ENCODE peak calls at places on chromosomes 5 and 9, in five cellular contexts. One of them, this sample, is unnamed.

GRCh38 chr5:122124766-122125165 is 4.6 kb upstream of the ZNF474 start:
- DNase-seq in HFF-Myc: no peak
- DNase-seq in CD4-positive, alpha-beta T cell: no peak
- DNase-seq in cardiac fibroblast: no peak
- DNase-seq in IMR-90: no peak
- DNase-seq in this sample: no peak

GRCh38 chr5:66828551-66829421 is 232.6 kb downstream of the MAST4 start:
- DNase-seq in CD4-positive, alpha-beta T cell: peak
- DNase-seq in cardiac fibroblast: peak
- DNase-seq in IMR-90: peak
- DNase-seq in HFF-Myc: no peak
- DNase-seq in this sample: no peak

GRCh38 chr5:129367883-129368282 is 92.2 kb upstream of the ADAMTS19 start:
- DNase-seq in IMR-90: peak
- DNase-seq in HFF-Myc: no peak
- DNase-seq in cardiac fibroblast: peak
- DNase-seq in CD4-positive, alpha-beta T cell: no peak
- DNase-seq in this sample: no peak

GRCh38 chr5:132812123-132812948 is 766 bp upstream of the SOWAHA start:
- DNase-seq in CD4-positive, alpha-beta T cell: no peak
- DNase-seq in HFF-Myc: no peak
- DNase-seq in cardiac fibroblast: no peak
- DNase-seq in IMR-90: no peak
- DNase-seq in this sample: no peak

GRCh38 chr9:108582716-108583115 is 273.1 kb downstream of the ACTL7B start:
- DNase-seq in IMR-90: no peak
- DNase-seq in cardiac fibroblast: no peak
- DNase-seq in HFF-Myc: no peak
- DNase-seq in CD4-positive, alpha-beta T cell: no peak
- DNase-seq in this sample: no peak

GRCh38 chr5:97044057-97044456 is 98.4 kb downstream of the LIX1 start:
- DNase-seq in CD4-positive, alpha-beta T cell: no peak
- DNase-seq in HFF-Myc: no peak
- DNase-seq in IMR-90: peak
- DNase-seq in cardiac fibroblast: peak
- DNase-seq in this sample: no peak

GRCh38 chr9:121686930-121687541 is 35.6 kb downstream of the DAB2IP start:
- DNase-seq in HFF-Myc: no peak
- DNase-seq in IMR-90: peak
- DNase-seq in CD4-positive, alpha-beta T cell: peak
- DNase-seq in cardiac fibroblast: peak
- DNase-seq in this sample: peak

GRCh38 chr5:179162351-179163235 is 102.4 kb downstream of the ZNF354C start:
- DNase-seq in cardiac fibroblast: no peak
- DNase-seq in IMR-90: no peak
- DNase-seq in CD4-positive, alpha-beta T cell: no peak
- DNase-seq in HFF-Myc: no peak
- DNase-seq in this sample: no peak

GRCh38 chr9:32722704-32723103 is 60.6 kb upstream of the TMEM215 start:
- DNase-seq in HFF-Myc: no peak
- DNase-seq in IMR-90: no peak
- DNase-seq in cardiac fibroblast: no peak
- DNase-seq in CD4-positive, alpha-beta T cell: no peak
- DNase-seq in this sample: no peak

GRCh38 chr9:81083062-81083461 is 606.3 kb downstream of the TLE1 start:
- DNase-seq in IMR-90: peak
- DNase-seq in HFF-Myc: no peak
- DNase-seq in CD4-positive, alpha-beta T cell: no peak
- DNase-seq in cardiac fibroblast: peak
- DNase-seq in this sample: no peak

GRCh38 chr9:272251-273213 is 57.9 kb downstream of the DOCK8 start:
- DNase-seq in CD4-positive, alpha-beta T cell: peak
- DNase-seq in HFF-Myc: no peak
- DNase-seq in cardiac fibroblast: no peak
- DNase-seq in IMR-90: no peak
- DNase-seq in this sample: peak

GRCh38 chr9:33187519-33188218 is 20.5 kb upstream of the B4GALT1 start:
- DNase-seq in cardiac fibroblast: peak
- DNase-seq in CD4-positive, alpha-beta T cell: no peak
- DNase-seq in HFF-Myc: no peak
- DNase-seq in IMR-90: peak
- DNase-seq in this sample: no peak

GRCh38 chr5:159978358-159978757 is 30.6 kb upstream of the TTC1 start:
- DNase-seq in cardiac fibroblast: no peak
- DNase-seq in IMR-90: no peak
- DNase-seq in CD4-positive, alpha-beta T cell: no peak
- DNase-seq in HFF-Myc: no peak
- DNase-seq in this sample: no peak

GRCh38 chr5:168285696-168286095 is 5.7 kb upstream of the WWC1 start:
- DNase-seq in cardiac fibroblast: no peak
- DNase-seq in IMR-90: no peak
- DNase-seq in HFF-Myc: no peak
- DNase-seq in CD4-positive, alpha-beta T cell: no peak
- DNase-seq in this sample: no peak

GRCh38 chr9:135320943-135321342 is 158.6 kb upstream of the PPP1R26 start:
- DNase-seq in CD4-positive, alpha-beta T cell: no peak
- DNase-seq in IMR-90: no peak
- DNase-seq in cardiac fibroblast: no peak
- DNase-seq in HFF-Myc: no peak
- DNase-seq in this sample: no peak

GRCh38 chr9:116733010-116733641 is 46.0 kb downstream of the TRIM32 start:
- DNase-seq in IMR-90: no peak
- DNase-seq in cardiac fibroblast: no peak
- DNase-seq in CD4-positive, alpha-beta T cell: no peak
- DNase-seq in HFF-Myc: no peak
- DNase-seq in this sample: no peak

GRCh38 chr9:84315278-84315877 is 25.2 kb downstream of the SLC28A3 start:
- DNase-seq in cardiac fibroblast: peak
- DNase-seq in IMR-90: peak
- DNase-seq in HFF-Myc: peak
- DNase-seq in CD4-positive, alpha-beta T cell: peak
- DNase-seq in this sample: peak

GRCh38 chr9:8384126-8384525 is 584.5 kb upstream of the DMAC1 start:
- DNase-seq in IMR-90: no peak
- DNase-seq in cardiac fibroblast: no peak
- DNase-seq in CD4-positive, alpha-beta T cell: no peak
- DNase-seq in HFF-Myc: no peak
- DNase-seq in this sample: no peak

GRCh38 chr5:98455660-98456059 is 317.8 kb upstream of the RGMB start:
- DNase-seq in CD4-positive, alpha-beta T cell: no peak
- DNase-seq in cardiac fibroblast: peak
- DNase-seq in IMR-90: peak
- DNase-seq in HFF-Myc: peak
- DNase-seq in this sample: no peak

GRCh38 chr9:86705474-86705873 is 241.8 kb downstream of the GAS1 start:
- DNase-seq in HFF-Myc: no peak
- DNase-seq in cardiac fibroblast: peak
- DNase-seq in CD4-positive, alpha-beta T cell: no peak
- DNase-seq in IMR-90: peak
- DNase-seq in this sample: no peak

GRCh38 chr9:4077499-4078102 is 222.3 kb downstream of the GLIS3 start:
- DNase-seq in CD4-positive, alpha-beta T cell: no peak
- DNase-seq in cardiac fibroblast: peak
- DNase-seq in HFF-Myc: peak
- DNase-seq in IMR-90: peak
- DNase-seq in this sample: no peak

GRCh38 chr9:34540826-34541225 is 18.0 kb upstream of the ENHO start:
- DNase-seq in IMR-90: peak
- DNase-seq in HFF-Myc: no peak
- DNase-seq in cardiac fibroblast: peak
- DNase-seq in CD4-positive, alpha-beta T cell: no peak
- DNase-seq in this sample: no peak

GRCh38 chr9:18274693-18275092 is 199.3 kb upstream of the ADAMTSL1 start:
- DNase-seq in IMR-90: no peak
- DNase-seq in CD4-positive, alpha-beta T cell: no peak
- DNase-seq in HFF-Myc: no peak
- DNase-seq in cardiac fibroblast: peak
- DNase-seq in this sample: no peak

GRCh38 chr5:148913985-148914421 is 87.6 kb downstream of the ADRB2 start:
- DNase-seq in cardiac fibroblast: peak
- DNase-seq in IMR-90: peak
- DNase-seq in HFF-Myc: no peak
- DNase-seq in CD4-positive, alpha-beta T cell: no peak
- DNase-seq in this sample: no peak

GRCh38 chr5:172437445-172438303 is 16.7 kb downstream of the SH3PXD2B start:
- DNase-seq in HFF-Myc: no peak
- DNase-seq in CD4-positive, alpha-beta T cell: no peak
- DNase-seq in cardiac fibroblast: peak
- DNase-seq in IMR-90: peak
- DNase-seq in this sample: no peak

GRCh38 chr5:169956126-169956525 is 24.2 kb downstream of the INSYN2B start:
- DNase-seq in HFF-Myc: no peak
- DNase-seq in IMR-90: no peak
- DNase-seq in CD4-positive, alpha-beta T cell: no peak
- DNase-seq in cardiac fibroblast: no peak
- DNase-seq in this sample: no peak

GRCh38 chr5:172943283-172943841 is 15.9 kb upstream of the RPL26L1 start:
- DNase-seq in HFF-Myc: no peak
- DNase-seq in IMR-90: peak
- DNase-seq in cardiac fibroblast: peak
- DNase-seq in CD4-positive, alpha-beta T cell: no peak
- DNase-seq in this sample: no peak

DNA sequence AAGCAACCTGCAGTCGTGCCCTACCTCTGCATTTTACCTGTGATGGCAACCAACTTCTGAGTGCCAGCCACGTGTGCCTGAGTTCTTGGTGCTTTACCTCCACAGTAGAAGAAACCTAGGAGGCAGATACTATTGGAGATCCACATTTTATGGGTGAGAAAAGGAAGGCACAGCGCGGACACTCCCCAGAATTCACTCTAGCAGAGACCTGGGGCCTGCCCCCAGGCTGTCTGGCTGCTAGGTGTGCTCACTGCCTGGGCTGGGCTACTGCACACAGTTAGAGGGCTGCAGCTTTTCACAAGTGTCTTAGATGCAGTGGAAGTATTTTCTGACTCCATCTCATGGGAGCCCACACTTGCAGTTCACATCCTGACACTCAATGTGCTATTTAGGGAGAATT is 598.8 kb upstream of the ADAMTS16 start:
- DNase-seq in CD4-positive, alpha-beta T cell: no peak
- DNase-seq in IMR-90: no peak
- DNase-seq in cardiac fibroblast: no peak
- DNase-seq in HFF-Myc: no peak
- DNase-seq in this sample: no peak
- TF ChIP-seq CTCF in CD4-positive, alpha-beta T cell: no peak
- TF ChIP-seq CTCF in IMR-90: no peak
- TF ChIP-seq CTCF in cardiac fibroblast: no peak
- TF ChIP-seq CTCF in HFF-Myc: no peak
- TF ChIP-seq CTCF in this sample: no peak

GRCh38 chr5:15992918-15993317 is 186.7 kb downstream of the MARCHF11 start:
- DNase-seq in IMR-90: peak
- DNase-seq in HFF-Myc: no peak
- DNase-seq in cardiac fibroblast: peak
- DNase-seq in CD4-positive, alpha-beta T cell: no peak
- DNase-seq in this sample: no peak
- TF ChIP-seq CTCF in IMR-90: peak
- TF ChIP-seq CTCF in HFF-Myc: peak
- TF ChIP-seq CTCF in cardiac fibroblast: no peak
- TF ChIP-seq CTCF in CD4-positive, alpha-beta T cell: no peak
- TF ChIP-seq CTCF in this sample: no peak

DNA sequence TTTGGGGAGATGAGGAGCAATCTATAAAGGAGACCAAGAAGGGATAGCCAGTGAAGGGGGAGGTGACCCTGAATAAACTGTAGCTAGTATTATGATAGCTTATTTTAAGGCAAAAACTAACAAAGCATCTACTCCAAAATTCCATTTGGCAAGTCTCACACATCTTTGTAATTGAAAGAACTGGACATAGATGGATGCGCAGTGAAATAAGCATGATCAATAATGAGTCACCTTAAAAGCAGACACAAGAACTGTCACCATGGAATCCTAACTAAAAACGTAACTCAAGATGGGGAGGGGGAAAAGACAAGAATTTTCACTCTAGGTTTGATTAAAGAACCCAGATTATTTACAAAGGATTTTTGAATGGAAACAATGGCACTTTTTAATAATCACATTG is 164.5 kb downstream of the MED27 start:
- DNase-seq in IMR-90: peak
- DNase-seq in HFF-Myc: peak
- DNase-seq in cardiac fibroblast: peak
- DNase-seq in CD4-positive, alpha-beta T cell: no peak
- DNase-seq in this sample: no peak
- TF ChIP-seq CTCF in IMR-90: no peak
- TF ChIP-seq CTCF in HFF-Myc: no peak
- TF ChIP-seq CTCF in cardiac fibroblast: no peak
- TF ChIP-seq CTCF in CD4-positive, alpha-beta T cell: no peak
- TF ChIP-seq CTCF in this sample: no peak

GRCh38 chr5:6482735-6483134 is 34.1 kb downstream of the UBE2QL1 start:
- DNase-seq in HFF-Myc: no peak
- DNase-seq in CD4-positive, alpha-beta T cell: no peak
- DNase-seq in cardiac fibroblast: no peak
- DNase-seq in IMR-90: no peak
- DNase-seq in this sample: no peak

GRCh38 chr5:6483880-6484382 is 35.3 kb downstream of the UBE2QL1 start:
- DNase-seq in HFF-Myc: no peak
- DNase-seq in CD4-positive, alpha-beta T cell: no peak
- DNase-seq in cardiac fibroblast: no peak
- DNase-seq in IMR-90: no peak
- DNase-seq in this sample: no peak

GRCh38 chr5:6478793-6479192 is 30.1 kb downstream of the UBE2QL1 start:
- DNase-seq in CD4-positive, alpha-beta T cell: no peak
- DNase-seq in IMR-90: no peak
- DNase-seq in HFF-Myc: no peak
- DNase-seq in cardiac fibroblast: no peak
- DNase-seq in this sample: no peak

GRCh38 chr5:6484446-6484845 is 35.8 kb downstream of the UBE2QL1 start:
- DNase-seq in HFF-Myc: no peak
- DNase-seq in IMR-90: no peak
- DNase-seq in cardiac fibroblast: no peak
- DNase-seq in CD4-positive, alpha-beta T cell: no peak
- DNase-seq in this sample: no peak

DNA sequence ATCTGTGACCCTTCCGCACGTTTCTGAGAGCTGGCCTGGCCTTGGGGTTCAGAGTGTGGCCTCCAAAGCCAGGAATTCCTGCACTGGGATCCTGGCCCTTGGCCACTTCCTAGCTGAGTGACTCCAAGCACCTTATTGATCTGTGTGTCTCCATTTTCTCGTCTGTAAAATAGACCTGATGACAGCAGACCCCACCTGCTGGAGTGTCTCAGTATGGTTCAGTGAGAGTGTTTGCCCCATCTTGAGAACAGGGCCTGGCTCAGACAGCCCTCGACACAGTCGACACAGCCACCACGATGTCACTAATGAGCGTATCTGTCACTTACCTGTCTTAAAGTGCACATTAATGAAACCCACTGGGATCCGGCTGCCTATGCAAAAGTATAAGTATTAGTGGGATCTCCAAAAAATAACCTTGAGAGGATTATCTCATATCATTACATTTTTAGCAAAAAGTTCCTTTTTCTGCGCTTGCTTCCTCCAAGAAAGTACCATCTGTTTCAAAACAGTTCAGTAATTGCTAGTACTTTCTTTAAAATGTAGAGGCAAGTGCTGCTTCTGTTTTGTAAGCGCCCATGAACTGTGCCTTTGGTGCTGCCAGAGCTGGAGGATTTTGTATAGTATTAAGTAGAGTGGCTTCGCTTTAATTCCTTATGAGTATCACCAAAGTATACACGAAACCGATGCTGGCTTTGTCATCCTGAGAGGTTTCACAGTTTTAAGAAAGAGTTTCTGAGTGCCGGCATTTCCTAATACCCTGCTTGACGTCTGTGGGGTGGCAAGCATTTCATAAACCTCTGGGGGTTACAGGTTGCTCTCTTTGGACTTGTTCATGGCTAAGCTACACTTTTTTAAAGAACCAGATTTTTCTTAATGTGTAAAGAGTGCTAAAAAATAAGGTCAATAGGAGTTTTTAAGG is 31.7 kb downstream of the UBE2QL1 start:
- DNase-seq in CD4-positive, alpha-beta T cell: no peak
- DNase-seq in IMR-90: no peak
- DNase-seq in HFF-Myc: no peak
- DNase-seq in cardiac fibroblast: no peak
- DNase-seq in this sample: no peak
- TF ChIP-seq CTCF in CD4-positive, alpha-beta T cell: no peak
- TF ChIP-seq CTCF in IMR-90: no peak
- TF ChIP-seq CTCF in HFF-Myc: no peak
- TF ChIP-seq CTCF in cardiac fibroblast: no peak
- TF ChIP-seq CTCF in this sample: no peak

This sample was measured in activated B cell treated with CpG ODN at 0.5 μM for 24 hours.